ENCODE peak calls at places on chromosome 12, in ten cellular contexts. Q is heart left ventricle; P is CD4-positive, alpha-beta T cell; A is uterus; C is aorta; G is AG10803; D is head of caudate nucleus; V is GM04504; K is Peyer's patch; J is natural killer cell. O is an unnamed sample.

GRCh38 chr12:120825337-120825736 is 78.8 kb downstream of the SPPL3 start:
- DNase-seq in P (no peak), J (no peak), D (no peak), Q (no peak), G (no peak), V (no peak), K (no peak), A (no peak), C (no peak), O (no peak)

GRCh38 chr12:107402041-107403022 is 283.3 kb upstream of the PWP1 start:
- DNase-seq in V (peak), G (peak), A (no peak), P (peak), D (peak), J (peak), K (peak), Q (no peak), C (no peak), O (no peak)

GRCh38 chr12:21551811-21552469 is 25.8 kb downstream of the SPX start:
- DNase-seq in G (no peak), P (no peak), A (no peak), Q (peak), J (no peak), K (no peak), C (no peak), D (peak), V (no peak), O (no peak)

GRCh38 chr12:70177637-70178036 is 65.6 kb upstream of the CNOT2 start:
- DNase-seq in K (no peak), C (no peak), P (no peak), Q (no peak), G (peak), V (no peak), A (no peak), J (no peak), D (no peak), O (no peak)

GRCh38 chr12:101772019-101772774 is 32.9 kb upstream of the SYCP3 start:
- DNase-seq in D (no peak), J (no peak), V (no peak), C (no peak), G (no peak), Q (no peak), P (no peak), K (no peak), A (no peak), O (no peak)

GRCh38 chr12:111606651-111607232 is 7.6 kb upstream of the ATXN2 start:
- DNase-seq in C (no peak), A (no peak), V (no peak), P (no peak), J (no peak), D (no peak), Q (no peak), K (no peak), G (no peak), O (no peak)

GRCh38 chr12:82835217-82835616 is 148.5 kb downstream of the TMTC2 start:
- DNase-seq in J (no peak), V (peak), K (no peak), G (peak), Q (no peak), P (no peak), A (no peak), C (no peak), D (no peak), O (peak)

GRCh38 chr12:123845881-123846280 is 83.8 kb downstream of the DNAH10 start:
- DNase-seq in Q (no peak), C (no peak), K (no peak), A (no peak), V (no peak), J (no peak), D (no peak), G (no peak), P (no peak), O (no peak)

GRCh38 chr12:101829639-101830390 is 944 bp downstream of the GNPTAB start:
- DNase-seq in K (peak), D (peak), P (no peak), G (no peak), C (no peak), A (no peak), J (no peak), V (no peak), Q (no peak), O (no peak)

GRCh38 chr12:20376984-20377383 is 8.6 kb downstream of the PDE3A start:
- DNase-seq in C (no peak), A (no peak), K (no peak), D (no peak), J (no peak), V (no peak), Q (no peak), P (no peak), G (peak), O (no peak)

GRCh38 chr12:3227076-3227975 is 150.1 kb downstream of the TSPAN9 start:
- DNase-seq in C (no peak), A (no peak), Q (no peak), P (no peak), D (no peak), J (no peak), V (no peak), G (no peak), K (no peak), O (no peak)

GRCh38 chr12:15682826-15683225 is 106.4 kb downstream of the EPS8 start:
- DNase-seq in Q (no peak), C (no peak), A (no peak), V (no peak), G (no peak), D (no peak), K (no peak), P (no peak), J (no peak), O (no peak)

GRCh38 chr12:106245767-106246166 is 2.1 kb downstream of the CKAP4 start:
- DNase-seq in G (peak), J (no peak), P (no peak), D (no peak), V (no peak), C (peak), Q (peak), K (no peak), A (peak), O (no peak)

GRCh38 chr12:101696477-101697196 is 803 bp upstream of the CHPT1 start:
- DNase-seq in Q (peak), G (peak), C (peak), K (no peak), D (peak), V (no peak), J (no peak), A (peak), P (no peak), O (no peak)

GRCh38 chr12:105292705-105293104 is 37.8 kb upstream of the C12orf75 start:
- DNase-seq in Q (no peak), P (no peak), K (no peak), D (no peak), V (no peak), A (no peak), J (no peak), C (no peak), G (peak), O (no peak)

GRCh38 chr12:22360772-22361171 is 26.3 kb upstream of the ST8SIA1 start:
- DNase-seq in C (no peak), Q (no peak), P (no peak), G (no peak), K (no peak), V (no peak), A (no peak), D (no peak), J (no peak), O (no peak)

GRCh38 chr12:128909653-128910052 is 56.4 kb downstream of the GLT1D1 start:
- DNase-seq in C (no peak), V (no peak), D (no peak), Q (no peak), G (no peak), J (no peak), K (no peak), A (no peak), P (no peak), O (no peak)

GRCh38 chr12:132456186-132456943 is 33.6 kb upstream of the FBRSL1 start:
- DNase-seq in P (no peak), C (no peak), V (no peak), J (no peak), Q (no peak), G (no peak), A (no peak), D (no peak), K (no peak), O (no peak)

GRCh38 chr12:65740873-65741600 is 83.2 kb upstream of the HMGA2 start:
- DNase-seq in D (peak), C (peak), J (peak), G (peak), K (no peak), V (no peak), P (peak), Q (peak), A (peak), O (no peak)

GRCh38 chr12:115697341-115697740 is 580.2 kb downstream of the MED13L start:
- DNase-seq in V (no peak), A (no peak), C (no peak), Q (no peak), P (no peak), J (no peak), D (no peak), G (no peak), K (no peak), O (peak)

GRCh38 chr12:29241821-29242591 is 92.9 kb downstream of the FAR2 start:
- DNase-seq in G (peak), D (peak), Q (peak), C (no peak), J (no peak), A (no peak), V (peak), K (no peak), P (no peak), O (peak)